ENCODE peak calls at places on chromosomes 5 and 9, in six cellular contexts. L is IMR-90; V is cardiac muscle cell; U is brain microvascular endothelial cell; O is RWPE2; J is CD4-positive, CD25-positive, alpha-beta regulatory T cell. A is an unnamed sample.

GRCh38 chr5:109917154-109917546 is 227.4 kb downstream of the MAN2A1 start:
- DNase-seq in J (no peak), L (no peak), V (no peak), O (no peak), U (no peak), A (no peak)

GRCh38 chr5:77232959-77233358 is 22.5 kb downstream of the PDE8B start:
- DNase-seq in J (no peak), L (no peak), O (no peak), V (no peak), U (peak), A (peak)

GRCh38 chr9:100690438-100690837 is 112.6 kb downstream of the CAVIN4 start:
- DNase-seq in L (no peak), O (no peak), J (no peak), V (no peak), U (no peak), A (no peak)

GRCh38 chr5:81344736-81345135 is 43.3 kb downstream of the ZCCHC9 start:
- DNase-seq in L (no peak), O (no peak), V (no peak), U (no peak), J (no peak), A (no peak)

GRCh38 chr9:136151214-136151804 is 32.6 kb upstream of the TMEM250 start:
- DNase-seq in V (no peak), L (no peak), U (no peak), J (no peak), O (peak), A (no peak)

GRCh38 chr5:84379749-84380148 is 4.9 kb downstream of the EDIL3 start:
- DNase-seq in U (peak), V (no peak), L (peak), O (no peak), J (no peak), A (peak)

GRCh38 chr5:37146896-37147295 is 102.3 kb downstream of the CPLANE1 start:
- DNase-seq in V (no peak), L (no peak), O (no peak), J (no peak), U (no peak), A (no peak)

GRCh38 chr9:107734231-107735014 is 244.9 kb upstream of the KLF4 start:
- DNase-seq in L (peak), O (no peak), U (no peak), J (no peak), V (no peak), A (no peak)

GRCh38 chr5:110702300-110702699 is 24.2 kb downstream of the TMEM232 start:
- DNase-seq in O (no peak), J (no peak), V (no peak), L (no peak), U (no peak), A (no peak)

GRCh38 chr9:69122086-69122390 is 52.0 kb upstream of the TJP2 start:
- DNase-seq in O (no peak), U (peak), J (peak), L (peak), V (peak), A (peak)

GRCh38 chr9:99778308-99778707 is 43.4 kb upstream of the NR4A3 start:
- DNase-seq in J (no peak), L (peak), U (peak), V (no peak), O (no peak), A (peak)

DNA sequence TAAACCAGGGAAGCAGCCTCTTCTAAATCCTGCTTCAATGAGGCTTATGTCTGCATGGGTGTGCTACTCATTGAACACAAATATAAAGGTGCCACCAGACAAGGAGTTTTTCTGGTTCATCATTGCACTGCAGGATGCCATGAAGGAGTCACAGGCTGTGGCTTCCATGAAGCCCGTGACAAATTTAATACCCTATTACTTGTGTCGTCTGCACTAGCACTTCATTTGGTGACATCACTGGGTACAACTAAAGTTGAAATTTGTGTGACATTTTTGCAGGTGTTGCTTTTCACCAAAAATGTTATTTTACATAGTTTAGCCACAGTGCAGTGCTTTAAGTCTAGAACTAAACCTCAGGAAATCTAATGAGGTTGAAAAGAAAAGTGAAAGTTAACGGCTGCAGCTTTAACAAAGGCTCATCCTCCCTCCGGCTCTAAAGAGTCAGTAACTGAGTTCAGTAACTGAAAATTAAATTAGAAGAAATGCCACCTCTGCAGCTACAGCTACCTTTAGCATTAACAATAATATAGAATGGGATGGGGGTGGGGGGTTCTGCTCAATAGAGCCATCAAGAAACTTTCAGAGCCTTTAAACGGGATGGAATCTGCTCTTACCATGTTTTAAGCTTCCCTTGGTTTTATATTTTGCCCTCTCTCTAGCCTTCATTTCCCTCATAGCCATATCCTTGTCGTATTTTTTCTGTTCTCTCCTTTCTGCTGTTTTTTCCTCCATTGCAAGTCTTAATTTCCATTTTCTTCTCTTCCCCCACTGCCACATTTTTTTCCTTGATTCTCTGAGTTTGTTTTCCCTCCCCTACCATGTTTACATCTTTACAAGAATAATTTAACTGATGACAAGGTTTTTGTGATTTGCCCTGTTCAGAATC is 233.8 kb upstream of the TMEM161B start:
- DNase-seq in O (no peak), V (no peak), L (no peak), J (peak), U (peak), A (no peak)
- H3K27ac ChIP-seq in O (no peak), V (no peak), L (no peak), J (peak), U (no peak), A (no peak)

DNA sequence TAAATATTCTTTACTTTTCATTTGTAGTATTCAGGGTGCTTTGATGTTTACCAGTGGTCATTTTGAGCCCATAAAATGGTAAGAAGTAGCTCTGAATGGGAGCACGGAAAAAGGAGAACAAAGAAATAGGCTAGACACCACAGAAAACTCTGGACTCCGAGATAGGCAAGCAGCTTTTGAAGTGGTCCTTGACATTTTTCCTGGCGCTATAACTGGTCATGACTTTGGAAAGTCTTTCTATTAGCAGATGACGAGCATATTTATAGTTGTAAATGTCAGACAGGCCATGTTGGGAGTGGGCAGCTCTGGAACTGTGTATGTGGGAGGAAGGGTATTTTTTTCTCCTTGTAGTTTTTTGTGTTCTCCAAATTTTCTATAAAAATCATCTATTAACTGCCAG is 126.1 kb upstream of the POC5 start:
- DNase-seq in O (no peak), J (no peak), U (no peak), L (no peak), V (no peak), A (no peak)
- H3K27ac ChIP-seq in O (no peak), J (no peak), U (no peak), L (no peak), V (no peak), A (no peak)

DNA sequence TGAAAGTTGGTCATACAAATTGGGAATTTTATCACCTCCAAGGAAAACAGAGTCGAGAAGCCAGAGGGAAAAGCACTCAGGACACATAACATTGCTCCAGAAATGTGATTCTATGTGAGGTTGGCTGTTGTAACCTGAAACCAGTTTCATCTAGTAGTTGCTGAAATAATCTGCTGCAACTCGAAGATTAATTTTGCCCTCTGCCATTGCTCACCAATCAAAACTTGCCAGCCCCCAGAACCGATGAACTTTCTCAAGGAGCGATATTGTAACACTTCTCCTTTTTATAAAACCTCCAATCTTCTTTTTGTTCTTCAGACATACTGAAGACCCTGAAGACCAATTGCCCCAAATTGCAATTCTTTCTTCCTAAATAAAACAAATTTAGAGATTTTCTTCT is 31.1 kb downstream of the C5orf58 start:
- DNase-seq in V (no peak), L (no peak), U (no peak), O (no peak), J (no peak), A (no peak)
- H3K27ac ChIP-seq in V (no peak), L (no peak), U (no peak), O (no peak), J (peak), A (no peak)

DNA sequence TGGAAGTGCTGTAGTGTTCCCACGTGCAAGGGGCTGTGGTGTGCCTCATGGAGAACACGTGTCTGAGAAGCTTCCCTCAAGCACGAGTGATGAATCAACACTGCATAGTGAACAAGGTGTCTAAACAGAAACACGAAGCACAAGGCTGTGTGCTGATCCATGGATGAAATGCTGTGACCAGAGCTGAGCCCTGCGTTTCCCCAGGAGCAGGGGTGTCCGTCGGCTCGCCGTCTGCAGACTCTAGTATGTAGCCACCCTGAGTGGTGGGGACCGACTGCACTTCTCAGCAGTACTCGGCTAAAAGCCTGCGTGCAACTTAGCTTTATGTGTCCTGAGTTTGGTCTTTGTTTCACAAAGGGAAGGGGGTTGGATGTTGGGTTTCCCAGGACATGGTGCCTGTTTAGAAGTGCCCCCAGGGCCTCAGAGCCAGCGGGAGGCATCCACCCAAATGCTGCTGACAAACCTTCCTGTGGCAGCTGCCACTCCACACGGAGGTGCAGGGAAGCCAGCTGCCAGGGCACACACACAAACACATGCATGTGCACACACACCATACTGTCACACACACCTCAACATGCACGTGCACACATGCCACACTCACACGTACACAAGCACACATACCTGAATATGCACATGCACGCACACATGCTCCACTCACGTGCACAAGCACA is 77.3 kb upstream of the IRX4 start:
- DNase-seq in O (no peak), V (no peak), J (no peak), L (no peak), U (no peak), A (no peak)
- H3K27ac ChIP-seq in O (no peak), V (no peak), J (no peak), L (no peak), U (no peak), A (no peak)

DNA sequence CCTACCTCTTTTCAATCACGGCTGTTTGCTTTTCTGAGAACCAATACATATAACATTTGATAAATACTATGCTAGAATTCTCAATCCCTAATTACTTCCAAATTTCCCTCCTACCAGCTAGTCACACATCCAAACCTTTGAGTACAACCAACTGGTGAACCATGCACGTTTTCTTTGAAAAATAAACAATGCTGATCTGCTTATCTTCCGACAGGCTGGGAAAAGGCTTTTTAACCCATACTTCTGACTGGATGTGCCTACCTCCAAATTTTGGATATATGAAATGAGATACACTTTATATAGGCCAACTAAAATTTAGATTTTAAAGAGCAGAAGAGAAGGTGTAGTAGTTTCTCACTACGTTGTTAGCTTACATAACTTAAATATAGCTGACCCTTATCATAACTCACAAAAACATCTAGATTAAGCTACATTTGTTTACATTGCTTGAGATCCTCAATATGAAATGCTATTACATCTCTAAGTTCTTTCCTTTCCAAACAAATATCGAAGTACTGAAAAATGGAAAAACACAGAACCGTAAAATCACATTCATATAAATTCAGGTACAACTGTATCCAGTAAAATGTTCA is 2.1 kb downstream of the NR3C1 start:
- DNase-seq in U (no peak), V (no peak), O (no peak), L (peak), J (no peak), A (no peak)
- H3K27ac ChIP-seq in U (peak), V (no peak), O (peak), L (peak), J (no peak), A (no peak)

GRCh38 chr9:133254471-133254870 is 20.5 kb downstream of the ABO start:
- DNase-seq in L (no peak), O (no peak), U (no peak), J (no peak), V (no peak), A (no peak)
- H3K27ac ChIP-seq in L (no peak), O (no peak), U (no peak), J (no peak), V (no peak), A (no peak)

A was measured in mesenchymal stem cell.